ENCODE peak calls at places on chromosomes 3 and 15, in nine cellular contexts. F is CD4-positive, CD25-positive, alpha-beta regulatory T cell; G is stomach; A is HAP-1; V is Panc1; Q is heart right ventricle; P is right atrium auricular region; M is upper lobe of right lung; S is A549. E is an unnamed sample. For H3K4me1 and H3K9me3, the result is how much of the 10 kb centered on the place peaks cover.

GRCh38 chr15:77898811-77899730 is 178.4 kb downstream of the TBC1D2B start:
- DNase-seq in Q (no peak), M (peak), G (no peak), P (no peak), A (no peak), F (no peak), S (no peak), V (no peak), E (no peak)

GRCh38 chr3:45806072-45806471 is 9.7 kb upstream of the SLC6A20 start:
- DNase-seq in M (no peak), P (no peak), V (no peak), S (no peak), F (no peak), Q (no peak), A (no peak), G (no peak), E (no peak)

GRCh38 chr3:185763347-185764010 is 61.4 kb downstream of the IGF2BP2 start:
- DNase-seq in M (no peak), P (no peak), A (no peak), S (no peak), G (no peak), Q (no peak), F (no peak), V (no peak), E (no peak)

GRCh38 chr15:71323604-71324003 is 208.3 kb downstream of the THSD4 start:
- DNase-seq in S (no peak), V (no peak), Q (no peak), P (no peak), A (no peak), M (no peak), G (no peak), F (no peak), E (no peak)

GRCh38 chr3:64220161-64220560 is 5.1 kb downstream of the PRICKLE2 start:
- DNase-seq in V (no peak), P (no peak), Q (no peak), S (peak), G (no peak), F (no peak), A (no peak), M (no peak), E (no peak)

GRCh38 chr15:101153801-101154656 is 97.8 kb downstream of the CHSY1 start:
- DNase-seq in P (no peak), A (no peak), Q (no peak), F (no peak), M (no peak), V (no peak), S (no peak), G (no peak), E (no peak)

GRCh38 chr15:83850015-83850414 is 196.1 kb downstream of the ADAMTSL3 start:
- DNase-seq in Q (no peak), P (no peak), S (no peak), F (no peak), M (no peak), V (no peak), G (no peak), A (no peak), E (no peak)

GRCh38 chr15:62107561-62108110 is 40.9 kb downstream of the C2CD4A start:
- DNase-seq in V (no peak), P (no peak), Q (no peak), A (no peak), G (no peak), F (no peak), S (peak), M (no peak), E (no peak)

GRCh38 chr3:122251428-122251827 is 68.0 kb downstream of the CASR start:
- DNase-seq in G (no peak), Q (no peak), V (no peak), F (no peak), M (no peak), A (no peak), P (no peak), S (no peak), E (no peak)

GRCh38 chr3:8986741-8987672 is 23.7 kb upstream of the RAD18 start:
- DNase-seq in M (no peak), Q (no peak), S (no peak), V (no peak), A (no peak), F (no peak), G (no peak), P (no peak), E (no peak)

GRCh38 chr15:64127521-64128275 is 23.8 kb upstream of the SNX22 start:
- DNase-seq in F (no peak), P (no peak), M (no peak), Q (no peak), V (no peak), S (no peak), A (no peak), G (no peak), E (no peak)

GRCh38 chr15:42332331-42332730 is 27.0 kb upstream of the CAPN3 start:
- DNase-seq in M (no peak), Q (no peak), V (no peak), S (no peak), A (no peak), P (no peak), G (no peak), F (no peak), E (no peak)

GRCh38 chr3:66402596-66403267 is 98.1 kb downstream of the LRIG1 start:
- DNase-seq in P (no peak), G (no peak), M (no peak), A (no peak), V (no peak), F (no peak), S (no peak), Q (no peak), E (no peak)

GRCh38 chr3:61927332-61927731 is 366.0 kb downstream of the PTPRG start:
- DNase-seq in A (no peak), V (no peak), G (no peak), M (no peak), P (peak), F (no peak), Q (peak), S (no peak), E (no peak)

GRCh38 chr3:52524752-52525661 is 8.7 kb downstream of the NT5DC2 start:
- DNase-seq in M (peak), V (no peak), G (no peak), F (no peak), P (no peak), Q (peak), S (no peak), A (no peak), E (no peak)

GRCh38 chr15:70762469-70763119 is 764 bp downstream of the UACA start:
- DNase-seq in A (peak), S (peak), V (no peak), F (no peak), P (no peak), Q (peak), M (peak), G (peak), E (peak)

GRCh38 chr3:54374214-54374855 is 252.0 kb downstream of the CACNA2D3 start:
- DNase-seq in S (peak), P (no peak), F (peak), G (peak), Q (no peak), M (no peak), A (peak), V (no peak), E (no peak)

GRCh38 chr15:34812369-34812768 is 17.0 kb upstream of the ACTC1 start:
- DNase-seq in V (no peak), Q (no peak), G (no peak), M (no peak), F (no peak), S (no peak), P (no peak), A (no peak), E (no peak)

GRCh38 chr3:120147072-120147871 is 53.0 kb upstream of the GSK3B start:
- DNase-seq in A (no peak), V (no peak), S (peak), F (peak), P (no peak), G (peak), M (no peak), Q (no peak), E (peak)

GRCh38 chr3:43865376-43865775 is 174.6 kb downstream of the ABHD5 start:
- DNase-seq in F (no peak), A (no peak), S (no peak), V (no peak), G (no peak), M (no peak), P (peak), Q (no peak), E (no peak)

DNA sequence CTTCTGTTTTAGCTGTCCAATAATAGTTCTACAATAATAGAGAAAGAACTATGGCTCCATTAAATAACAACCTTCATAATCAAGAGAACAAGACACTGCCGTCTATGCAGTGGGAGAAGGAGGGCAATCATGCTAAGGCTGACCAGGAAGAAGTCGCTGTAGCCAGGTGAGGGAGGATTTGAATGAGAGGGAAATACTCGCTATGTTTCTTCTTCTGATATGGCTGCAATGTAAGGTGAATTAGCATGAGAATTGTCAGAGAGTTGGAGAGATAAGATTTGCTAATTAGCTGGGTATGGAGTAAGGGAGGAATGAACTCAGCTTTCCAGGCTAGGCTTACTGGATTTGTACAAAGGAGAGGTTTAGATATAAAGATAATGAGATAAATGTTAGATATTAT is 555.4 kb upstream of the ZNF385D start:
- DNase-seq in P (no peak), S (no peak), V (no peak), M (no peak), Q (no peak), A (no peak), G (no peak), F (no peak), E (no peak)
- H3K4me3 ChIP-seq in P (no peak), S (no peak), V (no peak), M (no peak), Q (no peak), A (no peak), G (no peak), F (no peak), E (no peak)

DNA sequence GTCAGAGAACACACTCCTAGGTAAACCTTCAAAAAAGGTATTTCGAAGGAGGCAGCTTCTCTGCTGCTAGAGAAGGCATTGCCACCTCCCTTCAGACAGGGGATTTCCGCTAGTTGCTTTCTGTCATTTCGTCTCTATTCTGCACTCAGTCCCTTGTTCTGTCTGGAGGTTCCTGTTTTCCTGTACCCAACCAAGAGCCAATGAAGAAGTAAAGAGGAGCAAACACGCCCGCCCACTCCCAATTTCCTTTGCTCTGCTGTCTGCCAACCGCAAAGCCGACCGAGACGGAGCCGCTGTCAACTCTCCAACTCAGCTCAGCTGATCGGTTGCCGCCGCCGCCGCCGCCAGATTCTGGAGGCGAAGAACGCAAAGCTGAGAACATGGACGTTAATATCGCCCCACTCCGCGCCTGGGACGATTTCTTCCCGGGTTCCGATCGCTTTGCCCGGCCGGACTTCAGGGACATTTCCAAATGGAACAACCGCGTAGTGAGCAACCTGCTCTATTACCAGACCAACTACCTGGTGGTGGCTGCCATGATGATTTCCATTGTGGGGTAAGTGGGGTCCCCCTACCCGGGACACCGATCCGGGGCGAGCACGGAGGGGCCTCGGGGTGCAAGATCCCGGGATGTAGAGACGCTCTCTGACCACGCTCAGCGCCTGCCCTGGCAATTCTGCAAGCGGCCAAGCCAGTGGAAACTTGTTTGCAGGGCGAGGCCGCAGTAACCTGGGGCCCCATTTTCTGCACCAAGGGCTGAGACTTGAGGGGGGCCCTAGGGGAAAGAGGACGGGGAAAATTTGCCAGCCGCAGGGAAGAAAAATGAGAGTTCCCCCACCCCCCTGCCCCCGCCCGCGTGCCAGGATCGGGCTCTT is at the start of gene ARL6IP5:
- DNase-seq in F (peak), G (peak), Q (peak), P (peak), V (no peak), S (peak), A (peak), M (peak), E (peak)
- H3K4me1 ChIP-seq in F (half or more), G (half or more), Q (half or more), P (under half), V (half or more), S (half or more), A (under half), M (half or more), E (under half)

GRCh38 chr3:158074591-158074990 is 31.6 kb downstream of the SHOX2 start:
- DNase-seq in F (no peak), Q (no peak), G (no peak), P (no peak), M (no peak), A (no peak), V (no peak), S (no peak), E (no peak)
- H3K9me3 ChIP-seq in F (under half), Q (under half), G (under half), P (under half), M (under half), A (under half), V (under half), S (under half), E (under half)

GRCh38 chr3:11154953-11155325 is 646 bp downstream of the HRH1 start:
- DNase-seq in M (no peak), G (no peak), Q (no peak), V (no peak), P (no peak), A (no peak), F (no peak), S (no peak), E (no peak)

GRCh38 chr3:11155341-11156025 is 1.2 kb downstream of the HRH1 start:
- DNase-seq in A (peak), V (peak), P (peak), S (peak), M (no peak), Q (peak), G (peak), F (peak), E (peak)

GRCh38 chr3:11157406-11157805 is 3.1 kb downstream of the HRH1 start:
- DNase-seq in A (no peak), V (no peak), S (no peak), Q (no peak), M (no peak), G (no peak), P (no peak), F (no peak), E (no peak)

GRCh38 chr3:11156026-11156410 is 1.7 kb downstream of the HRH1 start:
- DNase-seq in G (no peak), Q (no peak), S (no peak), M (no peak), F (no peak), P (no peak), A (no peak), V (no peak), E (no peak)

DNA sequence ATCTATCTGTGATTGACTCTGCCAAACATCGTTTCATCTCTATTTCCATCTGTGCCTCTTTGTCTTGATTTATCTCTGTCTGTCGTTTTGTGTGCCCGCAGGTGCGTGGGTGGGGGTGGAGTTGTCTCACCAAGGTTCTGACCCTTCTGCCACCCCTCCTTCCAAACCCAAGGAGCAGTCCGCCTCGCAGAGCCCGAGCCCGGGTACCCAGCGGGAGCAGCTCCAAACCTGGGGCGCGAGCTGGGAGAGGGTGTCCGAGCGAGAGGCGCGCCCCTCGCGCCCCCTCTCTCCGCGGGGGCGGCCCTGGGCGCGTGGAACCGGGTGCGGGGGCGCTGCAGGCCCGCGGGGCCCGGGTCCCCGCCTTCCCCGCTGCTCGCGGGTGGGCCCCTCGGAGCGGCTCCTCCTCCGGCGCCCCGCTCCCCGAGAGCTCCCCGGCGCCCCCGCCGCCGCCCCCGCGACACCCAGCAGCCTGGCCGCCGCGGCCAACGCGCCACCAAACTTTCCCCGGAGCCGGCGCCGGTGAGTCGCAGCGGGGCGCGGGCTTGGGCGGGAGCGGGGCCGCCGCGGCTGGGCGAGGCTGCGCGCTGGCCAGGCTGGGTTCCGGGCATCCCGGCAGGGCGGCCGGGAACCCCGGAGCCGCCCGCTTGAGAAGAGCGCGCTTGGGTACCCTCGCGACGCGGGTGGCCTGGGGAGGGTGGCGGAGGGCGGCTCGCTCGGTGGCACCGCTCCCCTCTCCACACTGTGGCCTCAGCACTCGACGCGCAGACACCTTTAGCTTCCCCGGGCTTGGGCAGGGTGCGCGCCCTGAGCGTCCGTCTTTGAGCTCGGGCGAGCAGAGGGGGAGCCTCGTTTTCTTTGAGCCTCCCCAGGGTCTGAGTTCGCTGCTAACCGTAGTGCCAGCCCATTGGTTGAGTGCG is at the start of gene HRH1:
- DNase-seq in F (no peak), Q (peak), V (no peak), A (no peak), G (no peak), P (no peak), S (peak), M (no peak), E (no peak)
- H3K4me3 ChIP-seq in F (no peak), Q (peak), V (peak), A (no peak), G (peak), P (peak), S (peak), M (peak), E (peak)